ENCODE peak calls at places on chromosomes 2 and 18, in eight cellular contexts. L, J, X, G, O, S, N and Z are unnamed samples.

GRCh38 chr2:42902939-42903709 is 110.7 kb upstream of the HAAO start:
- DNase-seq in J (no peak), O (no peak), S (no peak), L (no peak), N (no peak), G (no peak), X (no peak), Z (no peak)

GRCh38 chr2:67694464-67694863 is 297.3 kb downstream of the ETAA1 start:
- DNase-seq in X (no peak), S (no peak), N (peak), L (no peak), O (no peak), J (no peak), G (no peak), Z (no peak)

GRCh38 chr2:200138386-200139184 is 167.9 kb upstream of the SPATS2L start:
- DNase-seq in J (no peak), O (peak), G (no peak), N (no peak), S (no peak), L (no peak), X (no peak), Z (no peak)

GRCh38 chr18:5912491-5912890 is 17.2 kb upstream of the TMEM200C start:
- DNase-seq in S (no peak), L (no peak), N (no peak), X (no peak), G (no peak), J (no peak), O (no peak), Z (no peak)

GRCh38 chr2:217393585-217394032 is 533.7 kb upstream of the TNP1 start:
- DNase-seq in J (no peak), X (peak), L (no peak), G (no peak), O (no peak), N (no peak), S (no peak), Z (no peak)

GRCh38 chr2:238097201-238097987 is 2.7 kb upstream of the ESPNL start:
- DNase-seq in S (no peak), J (no peak), L (no peak), N (no peak), X (no peak), G (no peak), O (no peak), Z (no peak)

GRCh38 chr2:143705108-143705686 is 576.0 kb downstream of the ARHGAP15 start:
- DNase-seq in L (no peak), G (no peak), J (no peak), O (peak), N (no peak), S (no peak), X (peak), Z (no peak)

GRCh38 chr2:171185941-171186340 is 25.2 kb upstream of the TLK1 start:
- DNase-seq in G (no peak), N (no peak), X (peak), S (no peak), J (no peak), O (peak), L (no peak), Z (no peak)

GRCh38 chr2:112941753-112942653 is 31.0 kb downstream of the IL37 start:
- DNase-seq in X (peak), O (peak), L (peak), N (peak), G (peak), J (peak), S (peak), Z (peak)